ENCODE peak calls at places on chromosomes 3 and 15, in seven cellular contexts. H, N, K, W, L, M and T are unnamed samples.

GRCh38 chr15:57562220-57562769 is 29.4 kb upstream of the MYZAP start:
- DNase-seq in H (no peak), N (no peak), K (no peak), W (no peak), L (no peak), M (no peak), T (no peak)

GRCh38 chr3:45480871-45481270 is 92.5 kb downstream of the LARS2 start:
- DNase-seq in H (no peak), N (no peak), K (no peak), W (no peak), L (no peak), M (no peak), T (no peak)

GRCh38 chr3:5444253-5444652 is 256.7 kb downstream of the EDEM1 start:
- DNase-seq in H (no peak), N (no peak), K (no peak), W (no peak), L (no peak), M (no peak), T (no peak)

GRCh38 chr15:41490355-41490754 is 3.3 kb upstream of the ITPKA start:
- DNase-seq in H (peak; percentile 85), N (peak; percentile 97), K (no peak), W (peak; percentile 96), L (peak; percentile 71), M (peak; percentile 97), T (no peak)

GRCh38 chr3:87503901-87504498 is 227.6 kb upstream of the POU1F1 start:
- DNase-seq in H (peak; percentile 59), N (peak; percentile 18), K (no peak), W (peak; percentile 65), L (peak; percentile 75), M (peak; percentile 55), T (peak; percentile 29)

GRCh38 chr3:173440431-173440990 is 43.0 kb downstream of the NLGN1 start:
- DNase-seq in H (no peak), N (no peak), K (no peak), W (no peak), L (no peak), M (no peak), T (no peak)

GRCh38 chr3:108477511-108478147 is 32.8 kb downstream of the MYH15 start:
- DNase-seq in H (peak; percentile 73), N (peak; percentile 80), K (peak; percentile 20), W (peak; percentile 72), L (peak; percentile 74), M (peak; percentile 51), T (peak; percentile 79)

GRCh38 chr3:196207159-196207832 is 3.9 kb downstream of the ZDHHC19 start:
- DNase-seq in H (peak; percentile 30), N (no peak), K (no peak), W (no peak), L (no peak), M (no peak), T (no peak)

GRCh38 chr3:116148881-116149530 is 296.3 kb downstream of the LSAMP start:
- DNase-seq in H (no peak), N (peak; percentile 64), K (no peak), W (no peak), L (no peak), M (peak; percentile 60), T (no peak)

GRCh38 chr3:69330891-69331400 is 54.9 kb downstream of the FRMD4B start:
- DNase-seq in H (no peak), N (no peak), K (no peak), W (no peak), L (no peak), M (no peak), T (no peak)

GRCh38 chr15:100711479-100712130 is 109.2 kb downstream of the ASB7 start:
- DNase-seq in H (no peak), N (peak; percentile 71), K (peak; percentile 17), W (no peak), L (no peak), M (no peak), T (no peak)

GRCh38 chr15:55587321-55588069 is 650 bp downstream of the PYGO1 start:
- DNase-seq in H (peak; percentile 8), N (peak; percentile 53), K (peak; percentile 27), W (peak; percentile 36), L (peak; percentile 63), M (peak; percentile 43), T (peak; percentile 17)

GRCh38 chr3:72744330-72744729 is 103.9 kb downstream of the SHQ1 start:
- DNase-seq in H (no peak), N (no peak), K (no peak), W (no peak), L (no peak), M (no peak), T (no peak)

GRCh38 chr15:35484231-35484945 is 61.6 kb downstream of the DPH6 start:
- DNase-seq in H (no peak), N (no peak), K (no peak), W (no peak), L (no peak), M (no peak), T (no peak)

GRCh38 chr15:93072440-93073394 is 16.3 kb downstream of the RGMA start:
- DNase-seq in H (no peak), N (peak; percentile 58), K (peak; percentile 85), W (peak; percentile 60), L (peak; percentile 90), M (peak; percentile 37), T (peak; percentile 65)

GRCh38 chr15:43105077-43105769 is 615 bp downstream of the UBR1 start:
- DNase-seq in H (peak; percentile 44), N (no peak), K (no peak), W (no peak), L (peak; percentile 43), M (no peak), T (peak; percentile 41)

GRCh38 chr15:94205366-94205765 is 26.0 kb upstream of the MCTP2 start:
- DNase-seq in H (no peak), N (no peak), K (no peak), W (peak; percentile 78), L (no peak), M (peak; percentile 12), T (no peak)
- H3K4me3 ChIP-seq in H (no peak overlapping the region), N (no peak overlapping the region), K (no peak overlapping the region), W (no peak overlapping the region), L (no peak overlapping the region), M (no peak overlapping the region), T (no peak overlapping the region)

DNA sequence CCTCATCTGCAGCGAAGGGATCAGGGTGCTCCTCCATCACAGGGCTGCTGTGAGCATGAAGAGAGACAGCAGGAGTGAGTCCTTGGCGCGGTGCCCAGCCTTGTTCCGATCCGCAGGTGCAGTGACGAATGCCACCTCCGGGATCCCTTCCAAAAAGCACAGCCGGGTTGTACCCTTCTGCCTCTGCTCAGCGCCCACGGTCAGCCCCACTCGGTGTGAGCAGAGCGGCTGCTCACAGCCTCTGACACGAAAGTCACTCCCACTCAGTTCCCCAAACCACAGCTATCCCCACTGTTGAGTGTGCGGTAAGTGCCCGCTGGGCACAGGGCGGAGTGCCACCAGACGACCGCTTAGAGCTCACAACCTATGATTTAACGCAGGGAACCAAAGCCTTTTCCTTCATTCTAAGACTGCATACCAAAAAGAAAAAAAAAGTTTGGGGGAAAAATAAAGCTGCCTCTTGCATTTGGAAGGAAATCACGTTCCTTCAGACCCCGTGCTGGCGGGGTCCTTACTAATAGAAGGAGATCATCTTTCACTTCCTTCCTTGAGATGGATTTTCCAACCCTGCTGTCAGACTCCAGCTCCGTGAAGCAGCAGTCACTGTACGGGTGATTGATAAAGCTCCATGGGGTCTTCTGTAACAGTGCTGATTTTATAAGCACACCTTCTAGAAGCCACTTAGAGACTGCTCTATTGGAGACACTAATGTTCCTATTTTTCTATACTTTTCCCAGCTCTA is 34.7 kb upstream of the TUBGCP5 start:
- DNase-seq in H (no peak), N (no peak), K (no peak), W (no peak), L (no peak), M (no peak), T (no peak)
- TF ChIP-seq CTCF in H (no peak), N (no peak), K (no peak), W (no peak), L (no peak), M (no peak), T (no peak)

GRCh38 chr3:14691719-14692118 is 16.8 kb downstream of the C3orf20 start:
- DNase-seq in H (no peak), N (no peak), K (no peak), W (no peak), L (no peak), M (no peak), T (no peak)

GRCh38 chr3:14691239-14691638 is 16.3 kb downstream of the C3orf20 start:
- DNase-seq in H (peak; percentile 72), N (no peak), K (no peak), W (no peak), L (no peak), M (no peak), T (no peak)

GRCh38 chr3:14687360-14687759 is 12.4 kb downstream of the C3orf20 start:
- DNase-seq in H (peak; percentile 54), N (no peak), K (no peak), W (no peak), L (no peak), M (no peak), T (no peak)

GRCh38 chr3:14689247-14689980 is 14.5 kb downstream of the C3orf20 start:
- DNase-seq in H (peak; percentile 53), N (no peak), K (no peak), W (no peak), L (no peak), M (no peak), T (no peak)

DNA sequence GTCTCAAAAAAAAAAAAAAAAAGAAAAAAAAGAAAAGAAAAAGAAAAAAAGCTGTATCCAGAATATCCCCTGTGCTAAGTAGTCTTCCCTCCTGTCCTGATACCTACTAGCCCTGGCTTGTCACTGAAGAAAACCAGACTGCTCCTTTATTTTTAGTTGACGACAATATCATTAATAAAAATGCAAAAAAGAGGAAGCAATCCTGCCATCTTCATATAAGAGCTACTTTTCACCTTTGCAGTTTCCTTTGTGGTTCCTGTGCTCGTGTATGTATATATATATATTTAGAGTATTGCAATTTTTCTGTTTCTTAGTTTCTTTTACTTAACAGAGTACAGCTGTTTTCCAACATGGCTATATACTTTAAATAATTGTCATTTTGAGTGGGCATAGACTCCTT is 13.6 kb downstream of the C3orf20 start:
- DNase-seq in H (peak; percentile 73), N (no peak), K (no peak), W (no peak), L (no peak), M (no peak), T (no peak)
- H3K4me3 ChIP-seq in H (peak overlapping the region; percentile 36), N (no peak overlapping the region), K (no peak overlapping the region), W (no peak overlapping the region), L (no peak overlapping the region), M (no peak overlapping the region), T (no peak overlapping the region)

GRCh38 chr3:101501783-101502182 is 11.2 kb downstream of the SENP7 start:
- DNase-seq in H (no peak), N (no peak), K (no peak), W (no peak), L (no peak), M (no peak), T (no peak)

GRCh38 chr3:101497803-101498202 is 15.2 kb downstream of the SENP7 start:
- DNase-seq in H (no peak), N (no peak), K (no peak), W (no peak), L (no peak), M (no peak), T (no peak)

GRCh38 chr3:101495552-101495951 is 17.5 kb downstream of the SENP7 start:
- DNase-seq in H (no peak), N (no peak), K (no peak), W (no peak), L (no peak), M (no peak), T (no peak)

DNA sequence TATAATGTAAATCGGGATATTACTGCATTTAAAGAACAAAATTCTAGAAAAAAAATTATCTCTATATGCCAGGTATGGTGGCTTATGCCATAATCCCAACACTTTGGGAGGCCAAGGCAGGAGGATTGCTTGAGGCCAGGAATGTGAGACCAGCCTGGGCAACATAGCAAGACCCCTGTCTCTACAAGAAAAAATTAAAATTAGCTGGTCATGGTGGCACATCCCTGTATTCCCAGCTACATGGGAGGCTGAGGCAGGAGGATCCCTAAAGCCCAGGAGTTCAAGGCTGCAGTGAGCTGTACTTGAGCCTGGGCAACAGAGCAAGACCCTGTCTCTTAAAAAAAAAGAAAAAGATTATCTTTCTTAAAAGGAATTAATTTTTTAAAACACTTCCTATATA is 12.8 kb downstream of the SENP7 start:
- DNase-seq in H (no peak), N (no peak), K (no peak), W (no peak), L (no peak), M (no peak), T (no peak)
- TF ChIP-seq CTCF in H (no peak), N (no peak), K (no peak), W (no peak), L (no peak), M (no peak), T (no peak)